ENCODE peak calls at places on chromosome 19, in ten cellular contexts. X is naive B cell; E is left lung; I is EH; Z is stimulated activated CD4-positive, alpha-beta T cell treated with anti-CD3 and anti-CD28 coated beads, Interleukin-1b, Interleukin-23, amount 100 ng/mL, for 1 hour; W is smooth muscle cell of the brain vasculature; C is stimulated activated naive CD4-positive, alpha-beta T cell treated with Interleukin-2 at 50 U/mL for 16 hours; P is ELF-1; M is activated CD4-positive, alpha-beta T cell treated with anti-CD3 and anti-CD28 coated beads for 36 hours; J is HT1080. N is an unnamed sample.

GRCh38 chr19:11787536-11787935 is 10.8 kb upstream of the ZNF491 start:
- DNase-seq in W (no peak), I (no peak), J (no peak), X (no peak), Z (no peak), C (no peak), P (no peak), E (no peak), M (no peak), N (no peak)

GRCh38 chr19:6465006-6465405 is 935 bp downstream of the CRB3 start:
- DNase-seq in E (peak; percentile 59), C (no peak), Z (no peak), I (no peak), P (no peak), M (no peak), W (no peak), X (no peak), J (no peak), N (no peak)

GRCh38 chr19:36030264-36031148 is 2.2 kb downstream of the CLIP3 start:
- DNase-seq in I (peak; percentile 54), Z (no peak), W (no peak), C (no peak), M (no peak), P (no peak), J (no peak), E (no peak), X (no peak), N (no peak)

GRCh38 chr19:5436101-5436947 is 18.9 kb upstream of the ZNRF4 start:
- DNase-seq in E (peak; percentile 35), M (peak; percentile 27), P (peak; percentile 88), I (peak; percentile 72), J (no peak), C (no peak), Z (no peak), X (no peak), W (no peak), N (no peak)

GRCh38 chr19:45852941-45853340 is 10.0 kb downstream of the SYMPK start:
- DNase-seq in C (no peak), W (no peak), P (no peak), E (peak; percentile 88), Z (no peak), I (peak; percentile 6), M (no peak), X (no peak), J (no peak), N (no peak)

GRCh38 chr19:39325778-39326680 is 5.4 kb upstream of the LRFN1 start:
- DNase-seq in J (peak; percentile 74), C (no peak), P (no peak), M (peak; percentile 43), I (peak; percentile 36), W (no peak), X (no peak), Z (no peak), E (no peak), N (no peak)

GRCh38 chr19:12294308-12295158 is at the start of gene ZNF44:
- DNase-seq in W (peak; percentile 76), I (peak; percentile 94), J (peak; percentile 65), M (peak; percentile 98), X (peak; percentile 95), E (peak; percentile 99), C (peak; percentile 96), P (peak; percentile 99), Z (peak; percentile 85), N (peak; percentile 94)

GRCh38 chr19:14031719-14032480 is at the start of gene IL27RA:
- DNase-seq in I (peak; percentile 58), C (peak; percentile 79), W (no peak), Z (peak; percentile 67), E (peak; percentile 77), P (peak; percentile 62), M (peak; percentile 83), X (peak; percentile 80), J (peak; percentile 78), N (peak; percentile 88)

GRCh38 chr19:46000497-46001246 is 5.4 kb downstream of the CCDC61 start:
- DNase-seq in C (peak; percentile 71), I (no peak), X (peak; percentile 39), E (no peak), Z (peak; percentile 48), J (no peak), W (no peak), P (no peak), M (peak; percentile 84), N (peak; percentile 42)

GRCh38 chr19:4343056-4343844 is at the start of gene MPND:
- DNase-seq in E (peak; percentile 94), W (peak; percentile 46), M (peak; percentile 96), I (peak; percentile 83), C (peak; percentile 88), J (peak; percentile 12), Z (peak; percentile 95), P (no peak), X (peak; percentile 88), N (peak; percentile 89)

GRCh38 chr19:13036366-13036976 is 41.2 kb downstream of the NFIX start:
- DNase-seq in E (peak; percentile 79), X (no peak), W (no peak), Z (no peak), P (peak; percentile 73), J (peak; percentile 85), I (peak; percentile 86), M (no peak), C (no peak), N (no peak)

GRCh38 chr19:14022469-14022868 is 5.5 kb upstream of the RLN3 start:
- DNase-seq in E (no peak), Z (no peak), C (no peak), M (no peak), W (no peak), I (peak; percentile 68), P (no peak), J (no peak), X (no peak), N (no peak)

GRCh38 chr19:11806354-11807098 is 7.5 kb upstream of the ZNF440 start:
- DNase-seq in Z (no peak), M (no peak), P (no peak), X (no peak), E (no peak), W (no peak), J (no peak), I (no peak), C (no peak), N (peak; percentile 0)

GRCh38 chr19:4979211-4979807 is 10.4 kb downstream of the KDM4B start:
- DNase-seq in E (no peak), I (no peak), Z (no peak), W (no peak), M (no peak), P (no peak), X (no peak), C (no peak), J (no peak), N (no peak)

GRCh38 chr19:3119782-3120380 is 16.0 kb upstream of the GNA15 start:
- DNase-seq in J (no peak), C (no peak), P (no peak), I (no peak), X (no peak), Z (no peak), W (no peak), M (no peak), E (no peak), N (no peak)

GRCh38 chr19:31144069-31144468 is 205.2 kb downstream of the TSHZ3 start:
- DNase-seq in J (no peak), C (no peak), E (no peak), Z (no peak), P (no peak), M (no peak), W (no peak), I (no peak), X (no peak), N (no peak)

GRCh38 chr19:44636439-44637389 is 7.0 kb upstream of the PVR start:
- DNase-seq in I (no peak), C (no peak), Z (no peak), X (no peak), P (no peak), E (no peak), J (no peak), W (no peak), M (no peak), N (no peak)

GRCh38 chr19:47232422-47233211 is 1.6 kb upstream of the BBC3 start:
- DNase-seq in C (peak; percentile 11), I (peak; percentile 85), J (peak; percentile 91), X (peak; percentile 37), M (peak; percentile 66), Z (no peak), P (no peak), W (no peak), E (no peak), N (no peak)

GRCh38 chr19:18225702-18226468 is at the start of gene PDE4C:
- DNase-seq in I (peak; percentile 26), C (no peak), X (no peak), P (peak; percentile 46), M (peak; percentile 39), J (no peak), E (no peak), Z (no peak), W (no peak), N (no peak)

GRCh38 chr19:46442808-46443450 is 14.2 kb upstream of the PNMA8C start:
- DNase-seq in Z (no peak), C (no peak), P (no peak), E (peak; percentile 35), M (no peak), I (peak; percentile 82), W (no peak), X (no peak), J (peak; percentile 63), N (no peak)

GRCh38 chr19:6765738-6766356 is 1.4 kb downstream of the SH2D3A start:
- DNase-seq in I (no peak), C (no peak), E (peak; percentile 89), M (peak; percentile 36), J (peak; percentile 54), P (peak; percentile 94), W (no peak), X (no peak), Z (no peak), N (no peak)

GRCh38 chr19:4449022-4449825 is 8.4 kb downstream of the UBXN6 start:
- DNase-seq in M (no peak), C (no peak), Z (no peak), P (no peak), J (no peak), W (no peak), I (no peak), X (no peak), E (no peak), N (no peak)

GRCh38 chr19:926595-927043 is 784 bp downstream of the ARID3A start:
- DNase-seq in J (no peak), C (peak; percentile 30), W (no peak), M (peak; percentile 85), P (peak; percentile 37), Z (no peak), X (peak; percentile 62), I (peak; percentile 39), E (peak; percentile 79), N (no peak)